ENCODE peak calls at places on chromosomes 1 and 21, in ten cellular contexts. S is heart left ventricle, X is spleen, Z is GM12892, O is HCT116, G is Peyer's patch, U is NB4, C is tibial nerve, M is lower leg skin, H is sigmoid colon. D is an unnamed sample.

GRCh38 chr1:18549131-18549530 is 68.4 kb downstream of the KLHDC7A start:
- DNase-seq in C (no peak), H (no peak), M (no peak), U (no peak), O (no peak), X (no peak), S (no peak), G (no peak), Z (no peak), D (no peak)

GRCh38 chr1:220819627-220820026 is 32.9 kb downstream of the MTARC1 start:
- DNase-seq in O (no peak), M (peak; percentile 64), G (no peak), U (no peak), C (no peak), S (no peak), Z (no peak), X (no peak), H (no peak), D (no peak)

GRCh38 chr1:226322986-226323385 is 14.0 kb upstream of the LIN9 start:
- DNase-seq in M (no peak), H (no peak), O (no peak), G (no peak), X (no peak), S (no peak), U (no peak), C (no peak), Z (no peak), D (no peak)

GRCh38 chr1:228463559-228464455 is 23.4 kb upstream of the RNF187 start:
- DNase-seq in G (peak; percentile 79), C (no peak), X (peak; percentile 83), S (no peak), H (peak; percentile 68), U (peak; percentile 84), Z (peak; percentile 56), M (peak; percentile 86), O (peak; percentile 18), D (no peak)

GRCh38 chr21:14942801-14943490 is 121.9 kb downstream of the NRIP1 start:
- DNase-seq in H (no peak), C (no peak), O (no peak), S (no peak), M (no peak), U (no peak), G (no peak), X (no peak), Z (no peak), D (no peak)

GRCh38 chr1:172397221-172397620 is 23.3 kb upstream of the C1orf105 start:
- DNase-seq in G (no peak), Z (no peak), C (no peak), X (no peak), O (no peak), S (no peak), H (no peak), M (no peak), U (no peak), D (no peak)

GRCh38 chr1:27332536-27333281 is 9.1 kb upstream of the SYTL1 start:
- DNase-seq in S (no peak), C (no peak), M (no peak), G (peak; percentile 70), X (peak; percentile 89), H (peak; percentile 68), O (no peak), Z (peak; percentile 77), U (peak; percentile 68), D (no peak)

GRCh38 chr1:227317541-227318002 is 720 bp downstream of the CDC42BPA start:
- DNase-seq in C (peak; percentile 16), M (peak; percentile 89), U (peak; percentile 67), O (no peak), H (peak; percentile 66), G (no peak), X (no peak), S (peak; percentile 36), Z (no peak), D (peak; percentile 69)

GRCh38 chr1:181647314-181648035 is 164.2 kb downstream of the CACNA1E start:
- DNase-seq in G (peak; percentile 59), S (no peak), X (no peak), H (no peak), Z (no peak), C (no peak), O (no peak), U (peak; percentile 55), M (no peak), D (no peak)

GRCh38 chr21:43187715-43188114 is 18.9 kb downstream of the CRYAA start:
- DNase-seq in G (peak; percentile 29), O (no peak), H (peak; percentile 5), U (no peak), Z (no peak), X (peak; percentile 22), S (no peak), C (peak; percentile 3), M (peak; percentile 48), D (peak; percentile 25)

GRCh38 chr1:54121482-54122130 is 31.2 kb downstream of the CDCP2 start:
- DNase-seq in U (peak; percentile 75), G (peak; percentile 83), O (peak; percentile 29), S (peak; percentile 77), C (peak; percentile 77), H (peak; percentile 90), Z (peak; percentile 79), X (peak; percentile 89), M (peak; percentile 96), D (peak; percentile 88)

GRCh38 chr21:26490771-26491170 is 82.3 kb downstream of the CYYR1 start:
- DNase-seq in U (no peak), O (no peak), G (no peak), M (no peak), C (no peak), S (no peak), X (no peak), H (no peak), Z (no peak), D (no peak)

GRCh38 chr1:17167041-17167782 is 37.7 kb upstream of the PADI1 start:
- DNase-seq in Z (no peak), H (no peak), G (no peak), U (no peak), M (no peak), O (no peak), X (no peak), C (no peak), S (no peak), D (no peak)

DNA sequence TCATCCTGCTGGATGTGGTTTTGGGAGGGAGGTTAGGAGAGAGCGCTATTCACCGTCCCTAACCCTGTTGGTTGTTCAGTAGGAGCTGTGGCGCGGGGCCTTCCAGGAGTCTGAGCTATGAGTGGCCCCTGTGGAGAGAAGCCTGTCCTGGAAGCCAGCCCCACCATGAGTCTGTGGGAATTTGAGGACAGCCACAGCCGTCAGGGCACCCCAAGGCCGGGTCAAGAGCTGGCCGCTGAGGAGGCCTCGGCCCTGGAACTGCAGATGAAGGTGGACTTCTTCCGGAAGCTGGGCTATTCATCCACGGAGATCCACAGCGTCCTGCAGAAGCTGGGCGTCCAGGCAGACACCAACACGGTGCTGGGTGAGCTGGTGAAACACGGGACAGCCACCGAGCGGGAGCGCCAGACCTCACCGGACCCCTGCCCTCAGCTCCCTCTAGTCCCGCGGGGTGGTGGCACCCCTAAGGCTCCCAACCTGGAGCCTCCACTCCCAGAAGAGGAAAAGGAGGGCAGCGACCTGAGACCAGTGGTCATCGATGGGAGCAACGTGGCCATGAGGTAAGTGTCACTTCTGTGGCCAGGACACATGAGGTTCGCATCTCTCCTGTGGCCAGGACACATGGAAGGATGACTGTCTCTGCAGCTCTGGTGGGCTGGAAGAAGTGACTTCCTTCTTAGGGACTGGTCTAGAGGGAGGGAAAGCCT is 1.2 kb downstream of the ZC3H12A start:
- DNase-seq in S (no peak), Z (no peak), G (peak; percentile 55), X (peak; percentile 81), C (no peak), U (peak; percentile 39), O (no peak), H (no peak), M (no peak), D (no peak)
- TF ChIP-seq POLR2A in S (no peak), Z (no peak), G (peak; percentile 16), X (no peak), C (no peak), U (no peak), O (no peak), H (no peak), M (no peak), D (no peak)

DNA sequence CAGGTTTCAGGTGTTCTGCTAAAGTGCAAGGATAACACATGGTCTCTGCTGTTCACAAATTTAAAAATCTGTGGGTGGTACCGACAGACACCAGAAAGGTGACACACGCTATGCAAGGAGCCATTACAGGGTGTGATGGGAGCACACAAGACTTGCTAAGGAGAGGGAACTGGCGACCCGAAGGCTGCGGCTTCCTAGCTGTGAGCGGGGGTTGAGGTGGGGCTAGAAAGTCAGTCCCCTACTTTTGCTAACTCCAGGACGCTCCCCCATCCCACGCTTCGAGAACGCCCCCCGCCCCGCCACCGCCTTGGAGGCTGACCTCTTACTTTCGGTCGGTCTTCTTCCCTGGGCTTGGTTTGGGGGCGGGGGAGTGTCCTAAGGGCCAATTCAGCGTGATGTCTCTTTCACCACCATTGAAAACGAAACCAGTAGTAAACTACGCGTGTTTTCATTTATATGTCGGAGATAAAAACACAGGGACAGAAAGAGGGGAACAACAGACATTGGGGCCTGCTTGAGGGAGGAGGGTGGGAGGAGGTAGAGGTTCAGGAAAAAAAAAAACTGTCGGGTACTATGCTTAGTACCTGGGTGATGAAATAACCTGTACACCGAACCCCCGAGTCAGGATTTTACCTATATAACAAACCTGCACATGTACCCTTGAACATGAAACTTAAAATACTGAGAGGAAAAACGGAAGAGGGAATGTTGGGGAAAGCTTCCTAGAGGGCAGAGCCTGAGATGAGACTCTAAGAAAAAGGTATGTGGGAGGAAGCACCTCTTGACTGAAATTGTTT is 1.1 kb downstream of the CKS1B start:
- DNase-seq in G (peak; percentile 88), O (no peak), S (no peak), X (peak; percentile 92), C (peak; percentile 58), M (peak; percentile 94), U (peak; percentile 78), Z (no peak), H (peak; percentile 86), D (peak; percentile 86)
- TF ChIP-seq POLR2A in G (no peak), O (no peak), S (no peak), X (no peak), C (no peak), M (no peak), U (peak; percentile 10), Z (no peak), H (no peak), D (no peak)

GRCh38 chr1:28577052-28577678 is 14.9 kb upstream of the RAB42 start:
- DNase-seq in O (no peak), C (no peak), Z (no peak), G (no peak), U (peak; percentile 54), S (no peak), X (no peak), H (no peak), M (no peak), D (no peak)
- TF ChIP-seq POLR2A in O (peak; percentile 72), C (no peak), Z (peak; percentile 30), G (no peak), U (no peak), S (no peak), X (no peak), H (no peak), M (no peak), D (no peak)

DNA sequence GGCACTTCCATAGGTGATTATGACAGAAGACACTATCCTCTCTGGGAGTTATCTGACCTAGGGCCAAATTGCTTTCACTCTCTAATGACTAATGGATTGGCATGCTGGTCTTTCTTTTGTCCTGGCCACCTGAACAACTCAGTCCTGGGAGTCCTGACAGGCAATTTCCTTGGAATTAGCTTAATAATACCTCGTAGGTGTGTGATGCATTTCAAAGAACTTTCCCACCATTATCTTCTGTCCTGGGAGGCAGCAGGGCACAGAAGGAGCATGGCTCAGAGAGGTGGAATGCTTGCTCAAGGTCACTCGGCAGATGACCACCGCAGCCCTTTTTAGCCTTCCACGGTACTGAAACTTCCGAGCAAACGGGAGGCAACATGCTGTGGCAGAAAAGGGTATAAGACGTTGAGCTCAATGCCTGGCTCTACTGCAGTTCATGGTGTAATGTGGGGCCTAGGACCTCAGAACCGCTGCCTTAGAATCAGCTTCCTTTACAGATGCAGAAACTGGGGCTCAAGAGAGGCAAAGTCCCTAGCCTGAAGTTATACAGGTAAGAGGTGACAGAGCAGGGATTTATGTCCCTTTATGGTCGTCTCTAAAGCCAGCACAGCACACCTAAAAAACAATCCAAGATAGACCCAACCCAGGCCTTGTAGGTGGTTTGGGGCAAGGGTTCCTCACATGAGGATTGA is 3.2 kb downstream of the ID3 start:
- DNase-seq in U (no peak), O (peak; percentile 67), X (no peak), H (no peak), M (no peak), Z (no peak), S (no peak), C (no peak), G (no peak), D (no peak)
- TF ChIP-seq POLR2A in U (no peak), O (no peak), X (no peak), H (no peak), M (no peak), Z (no peak), S (no peak), C (no peak), G (no peak), D (no peak)